ENCODE peak calls at places on chromosome 9, in four cellular contexts. One of them, this sample, is unnamed.

GRCh38 chr9:115494393-115494792 is 376.4 kb upstream of the TNC start:
- DNase-seq in adrenal gland: no peak
- DNase-seq in A172: no peak
- DNase-seq in heart left ventricle: no peak
- DNase-seq in this sample: no peak

GRCh38 chr9:127572961-127573727 is 38.9 kb upstream of the STXBP1 start:
- DNase-seq in heart left ventricle: no peak
- DNase-seq in adrenal gland: no peak
- DNase-seq in A172: peak; percentile 66
- DNase-seq in this sample: no peak

GRCh38 chr9:100589582-100589981 is 11.7 kb downstream of the CAVIN4 start:
- DNase-seq in heart left ventricle: no peak
- DNase-seq in adrenal gland: no peak
- DNase-seq in A172: peak; percentile 54
- DNase-seq in this sample: no peak

GRCh38 chr9:133117271-133118178 is 3.5 kb downstream of the RALGDS start:
- DNase-seq in heart left ventricle: peak; percentile 82
- DNase-seq in adrenal gland: peak; percentile 95
- DNase-seq in A172: peak; percentile 66
- DNase-seq in this sample: peak; percentile 86

GRCh38 chr9:5015934-5016333 is 30.9 kb downstream of the JAK2 start:
- DNase-seq in adrenal gland: no peak
- DNase-seq in heart left ventricle: no peak
- DNase-seq in A172: no peak
- DNase-seq in this sample: no peak

GRCh38 chr9:5832543-5833529 is at the start of gene ERMP1:
- DNase-seq in A172: peak; percentile 54
- DNase-seq in adrenal gland: peak; percentile 88
- DNase-seq in heart left ventricle: peak; percentile 93
- DNase-seq in this sample: peak; percentile 93

GRCh38 chr9:135551456-135551855 is 5.5 kb downstream of the OBP2A start:
- DNase-seq in adrenal gland: no peak
- DNase-seq in heart left ventricle: no peak
- DNase-seq in A172: no peak
- DNase-seq in this sample: no peak

GRCh38 chr9:126395439-126396212 is 69.0 kb downstream of the MVB12B start:
- DNase-seq in heart left ventricle: no peak
- DNase-seq in adrenal gland: peak; percentile 52
- DNase-seq in A172: peak; percentile 87
- DNase-seq in this sample: no peak

GRCh38 chr9:88802533-88802932 is 188.7 kb upstream of the S1PR3 start:
- DNase-seq in adrenal gland: no peak
- DNase-seq in A172: no peak
- DNase-seq in heart left ventricle: no peak
- DNase-seq in this sample: no peak

GRCh38 chr9:101172671-101173070 is 144.1 kb downstream of the PLPPR1 start:
- DNase-seq in heart left ventricle: no peak
- DNase-seq in adrenal gland: no peak
- DNase-seq in A172: no peak
- DNase-seq in this sample: no peak

GRCh38 chr9:249025-249424 is 34.4 kb downstream of the DOCK8 start:
- DNase-seq in A172: peak; percentile 72
- DNase-seq in adrenal gland: no peak
- DNase-seq in heart left ventricle: no peak
- DNase-seq in this sample: no peak

GRCh38 chr9:34929506-34930102 is 28.5 kb upstream of the PHF24 start:
- DNase-seq in adrenal gland: no peak
- DNase-seq in heart left ventricle: no peak
- DNase-seq in A172: no peak
- DNase-seq in this sample: no peak

GRCh38 chr9:131630206-131630831 is 85.0 kb downstream of the PRRT1B start:
- DNase-seq in heart left ventricle: no peak
- DNase-seq in adrenal gland: no peak
- DNase-seq in A172: no peak
- DNase-seq in this sample: no peak

GRCh38 chr9:133667759-133668450 is 31.7 kb downstream of the DBH start:
- DNase-seq in adrenal gland: no peak
- DNase-seq in A172: no peak
- DNase-seq in heart left ventricle: no peak
- DNase-seq in this sample: no peak